ENCODE peak calls at places on chromosomes 3 and 15, in five cellular contexts. X, R, Z, G and V are unnamed samples. For H3K4me1, the result is how much of the 10 kb centered on the place peaks cover.

GRCh38 chr15:100707229-100707628 is 104.8 kb downstream of the ASB7 start:
- ATAC-seq in X (no peak), R (no peak), Z (no peak), G (no peak), V (no peak)

GRCh38 chr3:127690106-127690505 is 17.4 kb downstream of the ABTB1 start:
- ATAC-seq in X (peak), R (peak), Z (peak), G (no peak), V (peak)

GRCh38 chr3:17535173-17535730 is 207.2 kb downstream of the TBC1D5 start:
- ATAC-seq in X (no peak), R (no peak), Z (no peak), G (no peak), V (no peak)

GRCh38 chr3:156383433-156384025 is 171.4 kb downstream of the SSR3 start:
- ATAC-seq in X (no peak), R (no peak), Z (no peak), G (no peak), V (no peak)

GRCh38 chr3:88117683-88118082 is 32.1 kb upstream of the C3orf38 start:
- ATAC-seq in X (no peak), R (no peak), Z (no peak), G (no peak), V (no peak)

GRCh38 chr15:76150508-76150907 is 90.7 kb downstream of the TMEM266 start:
- ATAC-seq in X (peak), R (peak), Z (no peak), G (peak), V (no peak)

GRCh38 chr3:14822875-14823807 is 4.4 kb downstream of the FGD5 start:
- ATAC-seq in X (no peak), R (peak), Z (no peak), G (peak), V (peak)

GRCh38 chr15:96408591-96409183 is 78.2 kb downstream of the NR2F2 start:
- ATAC-seq in X (no peak), R (no peak), Z (no peak), G (no peak), V (no peak)

GRCh38 chr3:72413228-72413627 is 435.0 kb downstream of the SHQ1 start:
- ATAC-seq in X (no peak), R (no peak), Z (peak), G (no peak), V (no peak)

GRCh38 chr15:92383528-92384326 is 10.0 kb upstream of the ST8SIA2 start:
- ATAC-seq in X (no peak), R (peak), Z (peak), G (peak), V (no peak)

GRCh38 chr15:40891810-40892448 is 2.3 kb upstream of the VPS18 start:
- ATAC-seq in X (no peak), R (peak), Z (peak), G (peak), V (no peak)

GRCh38 chr3:61857297-61857696 is 295.9 kb downstream of the PTPRG start:
- ATAC-seq in X (no peak), R (no peak), Z (no peak), G (peak), V (no peak)

GRCh38 chr3:40608091-40608490 is 83.3 kb downstream of the ZNF621 start:
- ATAC-seq in X (no peak), R (no peak), Z (no peak), G (no peak), V (no peak)

GRCh38 chr3:133125171-133125570 is 87.0 kb downstream of the TMEM108 start:
- ATAC-seq in X (no peak), R (no peak), Z (no peak), G (no peak), V (no peak)

GRCh38 chr3:35321008-35321407 is 318.3 kb upstream of the ARPP21 start:
- ATAC-seq in X (no peak), R (no peak), Z (no peak), G (no peak), V (no peak)

DNA sequence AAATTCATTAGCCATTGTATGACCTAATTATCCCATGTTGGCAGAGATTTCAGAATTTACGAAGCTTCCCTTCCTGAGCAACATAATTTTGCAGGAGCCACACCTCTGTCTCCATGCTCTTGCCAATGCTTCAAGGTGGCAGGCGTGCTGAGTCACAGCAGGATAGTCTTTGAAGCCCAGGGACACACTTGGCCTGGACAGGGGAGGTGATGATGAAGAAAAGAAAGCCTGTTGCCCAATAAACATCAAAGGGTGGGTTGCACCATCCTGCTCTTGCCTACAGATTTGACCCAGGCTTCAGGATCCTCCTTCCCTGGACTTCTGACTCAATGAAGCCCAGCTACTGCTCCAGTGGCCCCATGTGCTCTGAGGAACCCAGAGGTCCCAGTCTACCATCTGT is 117.1 kb downstream of the MINAR1 start:
- ATAC-seq in X (no peak), R (no peak), Z (no peak), G (no peak), V (no peak)
- H3K4me1 ChIP-seq in X (under half), R (under half), Z (under half), G (under half), V (under half)

DNA sequence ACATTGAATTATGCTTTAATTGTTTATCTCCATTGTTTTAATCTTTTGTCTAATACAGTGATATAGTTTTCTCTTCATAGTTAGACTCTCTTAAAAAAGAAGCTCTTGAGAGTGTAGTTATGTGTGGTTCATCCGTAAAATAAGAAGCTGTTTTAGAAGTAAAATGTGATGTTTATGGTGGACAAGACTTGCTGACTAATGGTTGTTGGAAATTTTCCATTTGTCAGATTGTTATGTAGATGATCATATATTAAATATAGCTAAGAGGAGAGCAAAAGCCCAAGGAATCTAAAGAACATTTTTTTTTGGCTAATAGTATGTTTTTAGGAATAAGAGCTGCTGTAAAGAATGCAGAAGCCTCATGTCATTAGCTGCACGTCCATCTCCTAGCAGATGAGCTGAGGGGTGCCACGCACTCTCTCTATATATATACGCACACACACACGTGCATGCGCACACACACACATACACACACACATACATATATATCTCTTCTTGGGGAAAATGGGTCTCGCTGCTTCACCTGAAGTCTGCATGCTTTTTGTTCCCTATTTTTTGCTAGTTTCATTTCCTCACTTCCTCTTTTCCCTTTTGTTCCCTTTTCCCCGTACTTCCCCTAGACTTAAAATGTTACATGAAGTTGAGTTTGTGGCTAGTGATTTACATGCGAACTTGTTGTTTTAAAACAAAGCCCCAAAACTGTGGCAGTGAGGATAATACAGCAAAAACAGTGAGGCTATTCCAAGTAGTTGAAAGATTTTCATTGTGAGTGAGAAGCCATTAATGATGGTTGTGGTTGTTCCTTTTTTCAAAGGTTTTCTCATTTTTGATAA is 107.8 kb downstream of the MBNL1 start:
- ATAC-seq in X (peak), R (peak), Z (no peak), G (peak), V (peak)
- TF ChIP-seq EP300 in X (no peak), R (no peak), Z (no peak), G (peak), V (no peak)

DNA sequence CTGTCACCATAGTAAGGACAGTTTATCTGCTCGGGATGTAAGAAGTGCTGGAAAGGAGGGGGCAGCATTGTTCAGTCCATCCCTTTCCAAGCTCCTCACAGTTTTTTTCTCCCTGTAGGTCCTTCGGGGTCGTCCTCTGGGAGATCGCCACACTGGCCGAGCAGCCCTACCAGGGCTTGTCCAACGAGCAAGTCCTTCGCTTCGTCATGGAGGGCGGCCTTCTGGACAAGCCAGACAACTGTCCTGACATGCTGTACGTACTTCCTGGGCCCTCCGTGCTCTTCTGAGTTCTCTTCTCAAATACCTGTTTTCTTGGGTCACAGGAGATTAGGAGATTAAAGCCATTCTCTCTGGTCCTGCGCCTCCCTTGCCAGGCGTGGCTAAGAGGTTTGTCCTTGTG is 59.1 kb downstream of the PGPEP1L start:
- ATAC-seq in X (no peak), R (no peak), Z (no peak), G (no peak), V (no peak)
- H3K27ac ChIP-seq in X (no peak), R (no peak), Z (no peak), G (no peak), V (no peak)

GRCh38 chr3:177595789-177596188 is 398.5 kb upstream of the TBL1XR1 start:
- ATAC-seq in X (no peak), R (no peak), Z (no peak), G (no peak), V (no peak)

GRCh38 chr3:177596248-177596821 is 399.1 kb upstream of the TBL1XR1 start:
- ATAC-seq in X (no peak), R (peak), Z (no peak), G (no peak), V (no peak)

GRCh38 chr3:177598110-177598833 is 401.0 kb upstream of the TBL1XR1 start:
- ATAC-seq in X (no peak), R (no peak), Z (no peak), G (no peak), V (no peak)

GRCh38 chr3:177596822-177597271 is 399.6 kb upstream of the TBL1XR1 start:
- ATAC-seq in X (no peak), R (peak), Z (no peak), G (no peak), V (peak)

DNA sequence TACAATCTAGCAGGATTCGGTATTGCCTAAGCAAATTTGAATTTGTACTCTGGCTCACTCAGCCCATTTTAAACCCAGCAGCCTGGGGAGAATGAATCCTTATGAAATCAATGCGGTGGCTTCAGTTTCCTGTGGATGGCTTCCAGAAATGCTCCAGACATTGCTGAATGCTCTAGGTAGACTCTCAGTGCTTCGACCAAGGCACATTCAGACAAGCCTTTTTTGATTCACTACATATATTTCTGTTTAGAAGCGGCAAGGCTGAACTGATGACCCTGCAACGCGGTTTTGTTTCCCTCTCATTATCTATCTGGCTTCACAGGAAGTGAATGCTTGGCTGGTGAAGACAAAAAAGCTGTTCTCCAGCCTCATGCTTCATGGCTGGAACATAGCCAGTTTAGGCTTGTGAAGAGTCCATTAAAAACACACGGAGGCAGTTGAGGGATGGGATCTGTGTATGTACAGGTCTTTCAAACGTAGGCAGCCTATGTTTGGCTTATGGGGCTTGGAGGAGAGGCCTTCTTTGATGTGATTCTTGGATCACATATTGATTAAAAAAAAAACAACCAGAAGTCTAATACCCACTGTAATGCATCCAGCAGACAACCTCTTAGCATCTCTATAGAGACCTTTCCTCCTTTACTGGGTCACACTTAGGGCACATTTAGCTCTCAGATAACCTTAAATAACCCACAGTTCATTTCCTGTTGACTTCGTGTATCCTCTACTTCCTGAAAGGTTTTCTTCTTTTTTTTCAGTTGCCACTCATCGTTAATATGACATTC is 400.2 kb upstream of the TBL1XR1 start:
- ATAC-seq in X (peak), R (no peak), Z (peak), G (peak), V (peak)
- H3K4me1 ChIP-seq in X (half or more), R (half or more), Z (under half), G (under half), V (half or more)

DNA sequence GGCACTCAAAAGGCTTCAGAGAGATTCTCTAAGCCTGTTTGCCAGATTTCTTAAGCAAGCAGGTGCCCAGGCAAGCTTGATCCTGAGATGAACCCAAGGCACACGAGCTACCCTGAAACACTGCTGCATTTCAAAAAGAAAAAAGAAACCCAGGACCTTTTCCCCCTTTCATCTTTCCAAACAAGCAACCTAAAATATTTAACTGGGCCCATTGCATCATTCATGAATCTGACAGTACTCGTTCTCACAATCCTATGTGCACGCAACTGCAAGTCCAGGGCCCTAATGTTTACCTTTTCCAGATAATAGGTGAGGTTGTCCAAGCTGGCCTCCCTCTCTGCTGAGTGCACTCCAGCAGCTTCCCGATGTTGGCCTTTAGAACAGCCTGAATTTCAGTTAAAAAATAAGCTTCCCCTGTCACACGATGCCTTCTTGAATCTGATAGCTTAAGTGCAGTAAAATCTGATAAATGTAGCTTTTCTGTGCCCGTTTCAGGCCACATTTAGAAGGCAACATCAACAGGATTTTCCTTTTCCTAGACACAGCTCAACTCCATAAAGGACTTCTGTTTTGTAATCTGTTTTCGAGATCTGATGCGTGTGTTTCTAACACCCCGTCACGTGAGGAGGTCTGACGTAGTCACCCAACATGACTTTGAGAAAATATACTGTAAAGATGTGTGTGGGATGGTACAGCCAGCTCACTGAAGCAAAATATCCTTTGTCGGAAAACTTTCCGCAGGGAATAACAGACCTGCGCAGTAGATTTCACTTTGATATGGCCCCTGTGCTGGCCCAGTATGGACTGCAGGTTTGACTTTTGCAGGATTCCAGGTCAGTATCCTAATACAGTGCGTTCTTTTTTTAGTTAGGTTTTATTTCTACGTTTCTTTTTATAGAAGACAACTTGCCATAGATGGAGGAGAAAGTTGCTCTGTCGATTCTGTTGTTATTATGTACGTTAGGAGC is 55.1 kb upstream of the RASA2 start:
- ATAC-seq in X (no peak), R (no peak), Z (peak), G (no peak), V (peak)
- TF ChIP-seq EP300 in X (no peak), R (no peak), Z (peak), G (no peak), V (no peak)

GRCh38 chr3:151002582-151002981 is 30.1 kb upstream of the CLRN1 start:
- ATAC-seq in X (no peak), R (no peak), Z (no peak), G (no peak), V (no peak)
- H3K27ac ChIP-seq in X (no peak), R (no peak), Z (no peak), G (no peak), V (no peak)

GRCh38 chr3:32215185-32215584 is 23.3 kb upstream of the CMTM8 start:
- ATAC-seq in X (no peak), R (no peak), Z (no peak), G (no peak), V (no peak)

GRCh38 chr3:32220006-32220405 is 18.5 kb upstream of the CMTM8 start:
- ATAC-seq in X (no peak), R (no peak), Z (no peak), G (no peak), V (no peak)

GRCh38 chr3:32217339-32217738 is 21.1 kb upstream of the CMTM8 start:
- ATAC-seq in X (no peak), R (no peak), Z (no peak), G (no peak), V (no peak)

GRCh38 chr3:32219537-32219936 is 18.9 kb upstream of the CMTM8 start:
- ATAC-seq in X (no peak), R (no peak), Z (no peak), G (no peak), V (no peak)

GRCh38 chr3:32216172-32216783 is 22.2 kb upstream of the CMTM8 start:
- ATAC-seq in X (no peak), R (peak), Z (peak), G (no peak), V (no peak)
- H3K4me1 ChIP-seq in X (under half), R (under half), Z (under half), G (under half), V (under half)

DNA sequence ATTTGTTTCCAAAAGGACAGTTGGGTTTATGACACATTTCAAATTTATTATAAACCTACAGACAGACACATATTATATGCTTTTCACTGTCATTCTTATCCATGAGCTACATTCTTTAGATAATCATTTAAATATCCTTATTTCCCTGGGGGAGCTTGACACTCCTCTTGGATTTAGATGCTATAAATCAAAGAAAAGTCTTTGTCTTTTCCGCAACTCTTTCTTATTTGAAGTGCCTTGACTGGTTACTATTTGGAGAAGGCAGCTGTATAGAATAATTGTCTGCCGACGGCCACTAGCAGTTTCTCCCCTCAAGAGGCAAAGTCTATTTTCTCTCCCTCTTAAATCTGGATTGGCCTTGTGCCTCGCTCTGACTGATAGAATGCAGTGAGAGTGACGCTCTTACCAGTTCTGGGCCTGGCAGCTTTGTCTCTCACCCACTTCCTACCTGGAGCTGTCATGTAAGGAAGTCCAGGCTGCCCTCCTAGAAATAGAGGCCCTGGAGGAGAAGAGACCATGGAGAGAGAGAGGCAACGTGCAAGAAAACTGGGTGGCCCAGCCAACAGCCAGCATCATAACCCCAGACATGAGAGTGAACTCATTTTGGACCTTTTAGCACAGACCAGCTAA is 6.9 kb upstream of the LRIG1 start:
- ATAC-seq in X (no peak), R (no peak), Z (peak), G (no peak), V (no peak)
- TF ChIP-seq EP300 in X (no peak), R (no peak), Z (no peak), G (no peak), V (no peak)

DNA sequence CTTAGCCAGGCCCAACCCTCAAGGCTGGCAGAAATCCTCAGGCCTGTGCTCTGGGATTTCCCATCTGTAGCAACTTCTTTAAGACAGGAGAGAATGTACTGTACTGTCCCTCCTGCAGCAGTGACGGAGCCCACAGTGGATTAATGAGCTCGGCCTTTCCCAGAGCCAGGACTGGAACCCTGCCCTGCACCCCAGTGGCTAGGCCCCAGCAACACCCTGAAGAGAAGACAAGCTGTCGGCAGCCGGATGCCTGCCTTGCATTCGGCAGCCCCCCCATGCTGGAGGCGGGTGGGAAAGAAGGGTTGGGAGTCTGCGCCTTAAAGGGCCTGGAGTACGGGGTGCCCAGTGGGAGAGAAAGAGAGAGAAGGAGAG is 32.0 kb downstream of the KLHL25 start:
- ATAC-seq in X (no peak), R (no peak), Z (no peak), G (no peak), V (peak)
- H3K27ac ChIP-seq in X (no peak), R (no peak), Z (no peak), G (no peak), V (peak)